ENCODE peak calls at places on chromosome 20, in five cellular contexts. One of them, this sample, is unnamed.

GRCh38 chr20:50348118-50348517 is 157.5 kb downstream of the CEBPB start:
- DNase-seq in IMR-90: no peak
- DNase-seq in mesenchymal stem cell: peak; percentile 46
- DNase-seq in trophoblast cell: no peak
- DNase-seq in H1: no peak
- DNase-seq in this sample: no peak

GRCh38 chr20:39795401-39796272 is 833.5 kb downstream of the DHX35 start:
- DNase-seq in IMR-90: peak; percentile 47
- DNase-seq in mesenchymal stem cell: peak; percentile 9
- DNase-seq in trophoblast cell: no peak
- DNase-seq in H1: no peak
- DNase-seq in this sample: no peak

GRCh38 chr20:24475356-24475755 is 5.9 kb downstream of the SYNDIG1 start:
- DNase-seq in IMR-90: no peak
- DNase-seq in mesenchymal stem cell: no peak
- DNase-seq in trophoblast cell: no peak
- DNase-seq in H1: no peak
- DNase-seq in this sample: no peak

GRCh38 chr20:49969946-49970345 is 12.8 kb upstream of the SNAI1 start:
- DNase-seq in IMR-90: no peak
- DNase-seq in mesenchymal stem cell: no peak
- DNase-seq in trophoblast cell: peak; percentile 84
- DNase-seq in H1: no peak
- DNase-seq in this sample: no peak

GRCh38 chr20:8782804-8783203 is 286.1 kb upstream of the PLCB4 start:
- DNase-seq in IMR-90: peak; percentile 43
- DNase-seq in mesenchymal stem cell: peak; percentile 40
- DNase-seq in trophoblast cell: peak; percentile 6
- DNase-seq in H1: no peak
- DNase-seq in this sample: no peak

GRCh38 chr20:38426498-38426897 is 8.6 kb downstream of the SNHG17 start:
- DNase-seq in IMR-90: no peak
- DNase-seq in mesenchymal stem cell: no peak
- DNase-seq in trophoblast cell: no peak
- DNase-seq in H1: no peak
- DNase-seq in this sample: no peak

GRCh38 chr20:35462351-35462750 is 7.0 kb downstream of the CEP250 start:
- DNase-seq in IMR-90: no peak
- DNase-seq in mesenchymal stem cell: no peak
- DNase-seq in trophoblast cell: no peak
- DNase-seq in H1: no peak
- DNase-seq in this sample: no peak

GRCh38 chr20:52105045-52105572 is 86.5 kb downstream of the ZFP64 start:
- DNase-seq in IMR-90: peak; percentile 26
- DNase-seq in mesenchymal stem cell: peak; percentile 54
- DNase-seq in trophoblast cell: peak; percentile 16
- DNase-seq in H1: peak; percentile 82
- DNase-seq in this sample: peak; percentile 40

GRCh38 chr20:37344506-37345338 is 1.2 kb upstream of the SRC start:
- DNase-seq in IMR-90: no peak
- DNase-seq in mesenchymal stem cell: no peak
- DNase-seq in trophoblast cell: peak; percentile 83
- DNase-seq in H1: no peak
- DNase-seq in this sample: no peak

GRCh38 chr20:36154696-36155628 is at the start of gene EPB41L1:
- DNase-seq in IMR-90: no peak
- DNase-seq in mesenchymal stem cell: peak; percentile 38
- DNase-seq in trophoblast cell: no peak
- DNase-seq in H1: peak; percentile 79
- DNase-seq in this sample: no peak

GRCh38 chr20:19761853-19762252 is 3.8 kb downstream of the RIN2 start:
- DNase-seq in IMR-90: no peak
- DNase-seq in mesenchymal stem cell: no peak
- DNase-seq in trophoblast cell: no peak
- DNase-seq in H1: no peak
- DNase-seq in this sample: no peak

GRCh38 chr20:53163486-53163885 is 191.3 kb downstream of the TSHZ2 start:
- DNase-seq in IMR-90: peak; percentile 10
- DNase-seq in mesenchymal stem cell: no peak
- DNase-seq in trophoblast cell: no peak
- DNase-seq in H1: no peak
- DNase-seq in this sample: no peak

GRCh38 chr20:48777005-48777404 is 50.8 kb downstream of the PREX1 start:
- DNase-seq in IMR-90: no peak
- DNase-seq in mesenchymal stem cell: no peak
- DNase-seq in trophoblast cell: peak; percentile 17
- DNase-seq in H1: no peak
- DNase-seq in this sample: no peak

GRCh38 chr20:48773837-48774418 is 53.9 kb downstream of the PREX1 start:
- DNase-seq in IMR-90: no peak
- DNase-seq in mesenchymal stem cell: peak; percentile 11
- DNase-seq in trophoblast cell: peak; percentile 42
- DNase-seq in H1: no peak
- DNase-seq in this sample: no peak

GRCh38 chr20:48772183-48772976 is 55.4 kb downstream of the PREX1 start:
- DNase-seq in IMR-90: no peak
- DNase-seq in mesenchymal stem cell: no peak
- DNase-seq in trophoblast cell: peak; percentile 25
- DNase-seq in H1: no peak
- DNase-seq in this sample: no peak

GRCh38 chr20:48776306-48776705 is 51.5 kb downstream of the PREX1 start:
- DNase-seq in IMR-90: peak; percentile 43
- DNase-seq in mesenchymal stem cell: peak; percentile 47
- DNase-seq in trophoblast cell: peak; percentile 18
- DNase-seq in H1: no peak
- DNase-seq in this sample: no peak

DNA sequence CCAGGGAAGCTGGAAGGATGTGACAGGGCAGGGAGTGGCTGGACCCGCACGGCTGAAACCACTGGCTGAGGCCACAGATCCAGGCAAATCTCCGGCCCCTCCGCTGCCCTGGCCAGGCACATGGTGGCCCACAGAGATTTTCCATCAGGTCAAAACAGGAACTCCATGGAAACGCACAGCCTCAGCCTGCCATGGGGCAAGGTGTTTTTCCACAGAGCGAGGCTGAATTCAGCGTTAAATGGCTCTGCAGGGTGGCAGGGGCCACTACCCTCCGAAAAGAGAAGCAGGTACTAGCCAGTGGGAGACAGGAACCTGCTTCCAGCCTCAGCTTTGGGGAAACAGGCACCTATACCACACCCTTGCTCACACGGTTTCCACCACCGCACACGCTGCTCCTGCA is 53.1 kb downstream of the PREX1 start:
- DNase-seq in IMR-90: no peak
- DNase-seq in mesenchymal stem cell: no peak
- DNase-seq in trophoblast cell: no peak
- DNase-seq in H1: no peak
- DNase-seq in this sample: no peak
- H3K4me3 ChIP-seq in IMR-90: no peak overlapping the region
- H3K4me3 ChIP-seq in mesenchymal stem cell: no peak overlapping the region
- H3K4me3 ChIP-seq in trophoblast cell: no peak overlapping the region
- H3K4me3 ChIP-seq in H1: no peak overlapping the region
- H3K4me3 ChIP-seq in this sample: no peak overlapping the region

DNA sequence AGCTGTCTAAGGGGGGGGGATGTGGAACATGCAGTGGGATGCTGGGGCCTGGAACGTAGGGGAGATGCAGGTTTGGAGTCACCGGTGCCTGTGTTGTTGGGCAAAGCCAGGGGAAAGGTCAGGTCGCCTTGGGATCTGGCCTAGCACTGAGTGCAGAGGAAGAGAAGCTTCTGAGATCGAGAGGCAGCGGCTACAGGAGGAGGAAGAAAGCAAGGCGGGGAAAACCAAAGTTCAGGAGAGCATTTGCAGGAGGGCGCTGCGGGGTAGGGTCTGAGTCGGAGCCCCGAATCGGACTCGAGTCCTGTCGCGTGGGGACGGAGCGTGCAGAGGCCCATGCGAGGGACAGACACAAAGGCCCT is 1.0 kb upstream of the PLCG1 start:
- DNase-seq in IMR-90: no peak
- DNase-seq in mesenchymal stem cell: no peak
- DNase-seq in trophoblast cell: no peak
- DNase-seq in H1: no peak
- DNase-seq in this sample: no peak
- H3K14ac ChIP-seq in IMR-90: peak overlapping the region; percentile 17
- H3K14ac ChIP-seq in mesenchymal stem cell: no peak overlapping the region
- H3K14ac ChIP-seq in trophoblast cell: peak overlapping the region; percentile 82
- H3K14ac ChIP-seq in H1: no peak overlapping the region
- H3K14ac ChIP-seq in this sample: no peak overlapping the region

GRCh38 chr20:54554006-54554405 is 78.6 kb downstream of the DOK5 start:
- DNase-seq in IMR-90: no peak
- DNase-seq in mesenchymal stem cell: no peak
- DNase-seq in trophoblast cell: no peak
- DNase-seq in H1: no peak
- DNase-seq in this sample: no peak
- H3K4me3 ChIP-seq in IMR-90: no peak overlapping the region
- H3K4me3 ChIP-seq in mesenchymal stem cell: no peak overlapping the region
- H3K4me3 ChIP-seq in trophoblast cell: no peak overlapping the region
- H3K4me3 ChIP-seq in H1: no peak overlapping the region
- H3K4me3 ChIP-seq in this sample: no peak overlapping the region

GRCh38 chr20:45338121-45339030 is 9.8 kb downstream of the SDC4 start:
- DNase-seq in IMR-90: no peak
- DNase-seq in mesenchymal stem cell: peak; percentile 59
- DNase-seq in trophoblast cell: no peak
- DNase-seq in H1: no peak
- DNase-seq in this sample: no peak

GRCh38 chr20:45336530-45337366 is 11.5 kb downstream of the SDC4 start:
- DNase-seq in IMR-90: peak; percentile 95
- DNase-seq in mesenchymal stem cell: peak; percentile 92
- DNase-seq in trophoblast cell: peak; percentile 95
- DNase-seq in H1: no peak
- DNase-seq in this sample: no peak

GRCh38 chr20:45339084-45339483 is 9.1 kb downstream of the SDC4 start:
- DNase-seq in IMR-90: no peak
- DNase-seq in mesenchymal stem cell: no peak
- DNase-seq in trophoblast cell: no peak
- DNase-seq in H1: no peak
- DNase-seq in this sample: no peak

GRCh38 chr20:45339799-45340198 is 8.4 kb downstream of the SDC4 start:
- DNase-seq in IMR-90: no peak
- DNase-seq in mesenchymal stem cell: no peak
- DNase-seq in trophoblast cell: no peak
- DNase-seq in H1: no peak
- DNase-seq in this sample: no peak

GRCh38 chr20:45337367-45338120 is 10.7 kb downstream of the SDC4 start:
- DNase-seq in IMR-90: peak; percentile 94
- DNase-seq in mesenchymal stem cell: peak; percentile 89
- DNase-seq in trophoblast cell: peak; percentile 78
- DNase-seq in H1: peak; percentile 52
- DNase-seq in this sample: no peak
- H3K14ac ChIP-seq in IMR-90: peak overlapping the region; percentile 77
- H3K14ac ChIP-seq in mesenchymal stem cell: no peak overlapping the region
- H3K14ac ChIP-seq in trophoblast cell: peak overlapping the region; percentile 63
- H3K14ac ChIP-seq in H1: no peak overlapping the region
- H3K14ac ChIP-seq in this sample: peak overlapping the region; percentile 26

DNA sequence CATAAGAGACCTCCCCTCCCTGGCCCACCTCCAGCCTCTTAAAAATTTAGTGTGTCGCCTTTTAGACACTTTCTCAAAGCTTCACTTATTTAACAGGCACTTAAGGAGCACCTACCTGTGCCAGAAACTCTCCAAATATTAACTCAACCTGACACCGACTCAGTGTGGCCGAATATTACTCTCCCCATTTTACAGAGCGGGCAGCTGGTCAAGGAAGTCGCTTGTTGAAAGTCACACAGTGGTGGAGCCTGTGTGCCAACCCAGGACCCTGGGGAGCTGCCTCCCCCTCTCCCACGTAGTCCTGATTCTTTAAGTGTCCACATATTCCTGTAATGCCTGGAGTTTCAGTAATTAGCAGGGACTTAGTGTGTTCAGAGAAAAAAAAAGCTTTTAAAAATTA is 1.0 kb upstream of the PMEPA1 start:
- DNase-seq in IMR-90: no peak
- DNase-seq in mesenchymal stem cell: no peak
- DNase-seq in trophoblast cell: peak; percentile 18
- DNase-seq in H1: no peak
- DNase-seq in this sample: no peak
- H3K4me3 ChIP-seq in IMR-90: peak overlapping the region; percentile 76
- H3K4me3 ChIP-seq in mesenchymal stem cell: no peak overlapping the region
- H3K4me3 ChIP-seq in trophoblast cell: no peak overlapping the region
- H3K4me3 ChIP-seq in H1: peak overlapping the region; percentile 83
- H3K4me3 ChIP-seq in this sample: no peak overlapping the region

DNA sequence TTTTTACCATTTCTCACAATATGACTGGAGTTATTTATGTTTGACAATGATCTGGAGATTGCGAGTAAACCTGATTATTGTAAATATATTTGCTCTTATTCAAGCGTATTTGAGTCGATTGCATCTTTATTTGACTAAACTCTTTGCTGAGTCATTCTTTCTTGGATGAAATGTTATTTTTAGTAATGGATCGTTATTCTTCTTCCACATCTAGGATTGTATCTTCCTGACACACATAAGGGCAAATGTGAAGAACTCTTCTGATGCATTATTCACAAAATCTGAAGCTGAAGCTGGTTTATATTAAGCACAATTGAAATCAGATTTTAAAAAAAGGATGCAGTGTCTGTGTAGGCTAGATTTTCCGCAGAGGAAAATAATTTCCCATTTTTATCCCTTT is 68.2 kb downstream of the SEL1L2 start:
- DNase-seq in IMR-90: no peak
- DNase-seq in mesenchymal stem cell: no peak
- DNase-seq in trophoblast cell: no peak
- DNase-seq in H1: no peak
- DNase-seq in this sample: no peak
- H3K14ac ChIP-seq in IMR-90: no peak overlapping the region
- H3K14ac ChIP-seq in mesenchymal stem cell: no peak overlapping the region
- H3K14ac ChIP-seq in trophoblast cell: no peak overlapping the region
- H3K14ac ChIP-seq in H1: no peak overlapping the region
- H3K14ac ChIP-seq in this sample: no peak overlapping the region

DNA sequence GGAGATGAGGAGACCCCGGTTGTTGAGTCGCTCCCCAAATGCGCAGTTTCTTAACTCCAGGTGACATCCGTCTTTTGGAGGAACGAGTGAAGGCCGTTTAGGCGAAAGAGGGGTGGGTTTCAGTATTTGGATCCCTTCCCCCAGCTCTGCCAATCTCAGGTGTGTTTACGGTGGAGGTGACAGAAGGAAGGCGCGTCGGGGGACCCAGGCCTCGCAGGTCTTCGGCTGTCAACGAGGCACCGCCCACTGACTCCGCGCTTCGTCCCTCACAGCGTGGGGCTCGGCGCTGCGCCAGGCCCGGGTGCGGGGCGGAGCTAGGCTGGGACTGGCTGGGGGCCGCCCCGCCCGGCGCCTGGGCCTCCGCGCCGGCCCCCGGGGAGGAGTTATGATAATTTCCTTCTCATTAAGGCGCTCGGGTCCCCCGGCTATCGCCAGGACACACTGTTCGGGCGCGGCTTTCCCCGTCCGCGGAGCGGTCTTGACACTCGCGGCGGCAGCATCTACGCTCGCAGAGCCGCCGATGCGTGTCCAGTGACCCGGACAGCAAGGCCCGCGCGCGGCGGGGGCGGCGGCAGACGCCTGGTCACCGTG is at the start of gene TFAP2C:
- DNase-seq in IMR-90: no peak
- DNase-seq in mesenchymal stem cell: peak; percentile 79
- DNase-seq in trophoblast cell: peak; percentile 96
- DNase-seq in H1: peak; percentile 78
- DNase-seq in this sample: peak; percentile 61
- H3K4me3 ChIP-seq in IMR-90: no peak within 1 kb of the TSS
- H3K4me3 ChIP-seq in mesenchymal stem cell: peak within 1 kb of the TSS; percentile 73
- H3K4me3 ChIP-seq in trophoblast cell: peak within 1 kb of the TSS; percentile 86
- H3K4me3 ChIP-seq in H1: peak within 1 kb of the TSS; percentile 81
- H3K4me3 ChIP-seq in this sample: peak within 1 kb of the TSS; percentile 73